ENCODE peak calls at places on chromosomes 1 and 21, in four cellular contexts. O, L, P and E are unnamed samples. For H3K9me3, the result is how much of the 10 kb centered on the place peaks cover.

GRCh38 chr1:63877816-63878215 is 104.0 kb downstream of the ROR1 start:
- DNase-seq in P (no peak), L (no peak), O (no peak), E (no peak)

GRCh38 chr1:181969902-181970301 is 91.6 kb downstream of the ZNF648 start:
- DNase-seq in P (no peak), O (no peak), L (no peak), E (no peak)

GRCh38 chr1:107670397-107670796 is 294.6 kb downstream of the VAV3 start:
- DNase-seq in O (no peak), L (no peak), P (no peak), E (no peak)

GRCh38 chr1:85654066-85654782 is 54.0 kb downstream of the ZNHIT6 start:
- DNase-seq in P (no peak), O (no peak), L (no peak), E (no peak)

GRCh38 chr1:38235705-38236104 is 189.1 kb upstream of the POU3F1 start:
- DNase-seq in L (no peak), P (no peak), O (no peak), E (no peak)

GRCh38 chr1:156864796-156865195 is 4.1 kb downstream of the NTRK1 start:
- DNase-seq in P (no peak), O (no peak), L (no peak), E (no peak)

GRCh38 chr1:243287652-243288051 is 31.8 kb downstream of the SDCCAG8 start:
- DNase-seq in L (no peak), P (no peak), O (no peak), E (no peak)

GRCh38 chr1:149926296-149926695 is 1.3 kb downstream of the SF3B4 start:
- DNase-seq in L (no peak), P (no peak), O (no peak), E (no peak)

GRCh38 chr1:153919879-153920852 is 2.6 kb downstream of the GATAD2B start:
- DNase-seq in L (no peak), O (peak), P (no peak), E (no peak)

GRCh38 chr21:45823100-45823681 is 158.4 kb upstream of the COL6A1 start:
- DNase-seq in P (peak), O (no peak), L (peak), E (no peak)

DNA sequence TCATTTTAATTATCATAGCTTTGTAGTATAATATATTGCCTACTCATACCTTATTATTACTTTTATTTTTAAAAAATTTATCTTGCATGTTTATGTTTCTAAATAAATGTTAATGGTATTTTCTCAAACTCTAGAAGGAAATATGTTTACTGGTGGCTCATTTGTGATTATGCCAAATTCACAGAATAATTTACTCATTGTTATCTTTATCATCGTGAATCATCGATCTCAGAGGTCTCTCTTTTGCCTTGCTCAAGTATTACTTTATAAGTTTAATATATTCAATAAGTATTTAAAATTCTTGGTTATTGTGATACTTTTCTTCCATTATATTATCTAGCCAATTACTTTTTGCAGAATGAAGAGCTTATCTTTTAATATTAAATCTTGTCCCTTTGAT is 836.7 kb upstream of the ADAMTS5 start:
- DNase-seq in O (no peak), L (no peak), P (no peak), E (no peak)
- H3K9me3 ChIP-seq in O (under half), L (under half), P (under half), E (under half)

DNA sequence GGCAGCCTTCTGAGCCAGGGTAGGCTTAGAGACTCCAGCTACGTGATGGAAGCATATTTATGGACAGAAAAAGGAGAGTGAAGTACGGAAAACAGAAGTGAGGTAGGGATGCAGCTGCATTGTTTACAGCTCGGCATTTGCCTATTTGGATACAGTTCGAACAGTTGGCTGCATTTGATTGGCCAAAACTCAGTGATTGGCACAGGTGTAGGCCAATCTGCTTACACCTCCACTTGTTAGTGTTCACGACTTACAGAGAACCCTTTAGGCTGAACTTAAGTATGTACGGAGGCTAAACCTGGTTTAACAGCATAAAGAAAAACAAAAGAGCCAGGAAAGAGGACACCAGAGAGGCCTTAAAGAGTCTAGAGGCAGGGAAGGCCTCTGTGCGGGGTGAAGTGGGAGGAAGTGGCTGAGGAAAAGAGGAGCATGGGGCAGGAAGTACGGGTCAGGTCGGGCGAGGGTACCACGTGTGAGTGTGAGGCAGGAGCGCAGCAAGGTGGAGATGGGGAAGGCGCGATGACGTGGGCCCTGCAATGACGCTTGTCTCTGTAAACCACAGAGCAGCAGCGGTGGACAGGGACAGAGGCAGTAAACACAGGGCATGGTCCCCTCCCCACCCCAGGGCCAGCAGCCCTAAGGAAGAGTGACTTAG is 32.0 kb downstream of the RSPH1 start:
- DNase-seq in P (no peak), O (no peak), L (peak), E (peak)
- TF ChIP-seq CTCF in P (no peak), O (no peak), L (no peak), E (no peak)

DNA sequence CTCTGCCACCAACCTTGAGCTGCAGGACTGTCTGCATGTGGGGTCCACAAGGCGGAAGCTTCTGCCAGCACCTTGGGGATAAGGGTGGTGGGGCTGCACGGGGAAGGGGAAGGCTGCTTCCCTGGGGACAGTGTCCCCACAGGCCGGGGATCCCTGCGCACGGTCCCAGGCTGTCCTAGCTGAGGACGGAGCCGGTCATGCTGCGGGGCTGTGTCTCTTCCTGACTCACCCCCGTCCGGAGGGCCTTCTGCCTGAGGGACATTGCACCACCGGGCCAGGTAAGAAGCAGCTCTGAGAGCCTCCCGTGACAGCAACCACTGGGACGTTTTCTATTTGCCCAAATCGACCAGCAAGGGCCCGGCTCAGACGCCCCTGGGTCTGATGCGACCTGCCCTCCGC is 29.9 kb downstream of the KRTAP10-1 start:
- DNase-seq in P (no peak), O (no peak), L (no peak), E (no peak)
- H3K27ac ChIP-seq in P (no peak), O (no peak), L (no peak), E (no peak)

DNA sequence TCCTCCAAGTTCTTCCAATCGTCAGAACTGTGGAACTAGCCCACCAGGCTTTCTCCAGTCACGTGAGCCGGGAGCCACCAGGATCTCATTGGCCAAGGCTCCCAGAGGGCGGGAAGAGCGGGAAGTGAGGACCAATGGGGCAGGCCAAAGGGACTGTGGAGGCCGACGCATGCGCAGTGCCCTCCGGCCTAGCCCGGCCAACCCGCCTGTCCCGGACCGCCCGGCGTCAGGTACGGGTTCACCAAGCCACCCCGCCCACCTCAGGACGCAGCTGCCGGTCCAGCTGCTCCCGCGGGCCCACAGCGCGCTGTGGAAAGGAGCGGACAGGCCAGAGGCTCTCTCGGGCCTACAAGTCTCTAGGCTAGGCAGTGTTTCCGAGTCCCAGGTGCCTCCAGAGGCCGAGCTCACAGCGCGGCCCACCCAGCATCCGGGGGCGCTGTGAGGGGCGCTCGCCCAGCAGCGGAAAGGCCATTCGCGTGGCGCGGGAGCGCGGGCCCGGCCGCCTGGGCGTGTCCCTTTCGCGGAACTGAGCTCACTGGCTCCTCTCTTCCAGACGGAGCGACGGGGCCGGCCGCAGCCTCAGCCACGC is 10.9 kb downstream of the OR14I1 start:
- DNase-seq in P (no peak), O (peak), L (no peak), E (no peak)
- H3K9me3 ChIP-seq in P (under half), O (under half), L (under half), E (under half)

GRCh38 chr1:15272009-15272781 is 25.2 kb downstream of the FHAD1 start:
- DNase-seq in P (peak), O (peak), L (peak), E (no peak)
- TF ChIP-seq CTCF in P (peak), O (peak), L (peak), E (peak)

GRCh38 chr1:174839211-174839610 is 160.5 kb upstream of the CACYBP start:
- DNase-seq in L (no peak), O (no peak), P (no peak), E (no peak)
- H3K27ac ChIP-seq in L (no peak), O (no peak), P (no peak), E (no peak)

GRCh38 chr1:215583185-215583692 is 16.1 kb downstream of the KCTD3 start:
- DNase-seq in L (no peak), P (no peak), O (no peak), E (no peak)
- H3K9me3 ChIP-seq in L (under half), P (under half), O (under half), E (under half)

DNA sequence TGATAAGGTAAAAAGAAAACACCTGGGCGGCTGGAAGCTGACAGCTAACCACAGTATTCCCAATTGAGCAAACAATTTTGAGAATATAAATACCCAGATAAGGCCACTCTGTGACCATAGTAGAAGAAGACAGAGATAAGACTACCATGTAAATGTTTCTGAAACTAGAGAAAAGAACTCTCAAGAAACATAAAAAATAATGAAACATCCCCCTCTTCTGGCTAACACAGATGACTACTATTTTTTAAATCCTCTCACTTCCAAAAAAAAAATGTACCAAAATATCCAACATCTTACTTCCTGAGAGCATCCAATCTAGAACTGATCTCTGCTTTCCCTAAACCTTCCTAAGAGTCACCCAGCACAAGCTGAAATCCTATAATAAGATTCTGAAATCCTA is 125.9 kb downstream of the HFM1 start:
- DNase-seq in O (peak), P (no peak), L (no peak), E (no peak)
- TF ChIP-seq CTCF in O (peak), P (no peak), L (no peak), E (no peak)

GRCh38 chr1:21914468-21914867 is 22.6 kb downstream of the HSPG2 start:
- DNase-seq in P (no peak), O (no peak), L (no peak), E (no peak)
- H3K27ac ChIP-seq in P (peak), O (no peak), L (peak), E (no peak)

DNA sequence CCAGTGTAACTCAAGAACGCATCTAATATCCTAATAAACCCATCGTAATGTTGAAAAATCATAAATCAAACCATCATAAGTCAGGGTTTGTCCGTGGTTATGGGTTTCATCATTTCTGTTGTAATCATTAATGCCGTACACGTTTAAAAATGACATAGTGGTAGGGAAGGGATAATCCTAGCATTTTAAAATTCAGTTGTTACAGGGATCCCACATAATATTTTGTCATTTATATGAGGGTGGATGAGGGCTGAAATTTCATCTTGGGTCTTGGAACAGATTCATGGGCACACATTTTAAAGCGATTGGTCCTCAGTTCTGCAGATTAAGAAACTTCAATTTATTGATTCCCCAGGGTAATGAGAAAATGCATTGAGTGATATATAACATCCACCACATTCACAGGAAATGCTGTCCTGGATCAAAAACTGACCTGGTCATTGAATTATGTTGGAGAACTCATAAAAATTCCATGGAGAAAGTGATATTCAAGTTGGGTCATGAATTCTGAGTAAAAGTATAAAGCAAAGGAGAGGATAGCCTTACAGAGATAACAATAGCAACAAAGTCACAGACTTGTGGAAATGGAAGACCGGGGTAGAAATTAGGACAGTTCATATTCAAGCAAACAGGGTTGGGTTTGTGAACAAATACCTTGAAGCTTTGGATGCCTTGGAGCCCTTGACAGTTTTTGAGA is 1527.3 kb upstream of the TPTE start:
- DNase-seq in P (no peak), L (no peak), O (no peak), E (no peak)
- H3K9me3 ChIP-seq in P (under half), L (under half), O (under half), E (under half)